ENCODE peak calls at places on chromosomes 16 and 17, in five cellular contexts. J is Peyer's patch, Q is A549, B is fibroblast of lung, D is thoracic aorta. O is an unnamed sample.
A peak's percentile ranks its signal among the peaks of the same experiment; 100 is the strongest.

GRCh38 chr16:78183886-78184553 is 84.6 kb downstream of the WWOX start:
- DNase-seq in J (no peak), Q (no peak), B (peak; percentile 26), D (no peak), O (peak; percentile 24)

GRCh38 chr17:78826836-78827509 is 13.6 kb downstream of the USP36 start:
- DNase-seq in J (no peak), Q (no peak), B (no peak), D (no peak), O (peak; percentile 44)

GRCh38 chr16:50593410-50594139 is 45.4 kb downstream of the NKD1 start:
- DNase-seq in J (no peak), Q (no peak), B (peak; percentile 36), D (no peak), O (peak; percentile 15)

GRCh38 chr17:76697702-76698465 is 12.9 kb downstream of the MXRA7 start:
- DNase-seq in J (no peak), Q (no peak), B (peak; percentile 72), D (no peak), O (no peak)

GRCh38 chr16:67241008-67241900 is 6.0 kb downstream of the FHOD1 start:
- DNase-seq in J (peak; percentile 64), Q (peak; percentile 74), B (peak; percentile 74), D (no peak), O (peak; percentile 28)

GRCh38 chr17:4499431-4500187 is 928 bp downstream of the SPNS2 start:
- DNase-seq in J (no peak), Q (peak; percentile 39), B (no peak), D (no peak), O (peak; percentile 44)

GRCh38 chr16:88337021-88337420 is 45.7 kb upstream of the ZNF469 start:
- DNase-seq in J (no peak), Q (no peak), B (no peak), D (no peak), O (no peak)

GRCh38 chr16:85687651-85688471 is 893 bp downstream of the GINS2 start:
- DNase-seq in J (no peak), Q (no peak), B (no peak), D (no peak), O (no peak)

GRCh38 chr16:85521737-85522042 is 91.4 kb upstream of the GSE1 start:
- DNase-seq in J (no peak), Q (no peak), B (no peak), D (no peak), O (no peak)

GRCh38 chr17:78753316-78754250 is 28.5 kb downstream of the CYTH1 start:
- DNase-seq in J (no peak), Q (no peak), B (no peak), D (no peak), O (no peak)

GRCh38 chr17:4733073-4733531 is 1.9 kb downstream of the MED11 start:
- DNase-seq in J (peak; percentile 49), Q (no peak), B (no peak), D (no peak), O (no peak)

GRCh38 chr17:80902197-80903019 is 89.2 kb upstream of the CHMP6 start:
- DNase-seq in J (no peak), Q (no peak), B (no peak), D (no peak), O (no peak)

GRCh38 chr17:40753804-40754203 is 1.3 kb downstream of the KRT25 start:
- DNase-seq in J (no peak), Q (no peak), B (no peak), D (no peak), O (no peak)

GRCh38 chr16:67868290-67868689 is 4.6 kb upstream of the EDC4 start:
- DNase-seq in J (no peak), Q (no peak), B (no peak), D (no peak), O (no peak)

GRCh38 chr16:68985855-68986254 is 119.6 kb upstream of the HAS3 start:
- DNase-seq in J (no peak), Q (peak; percentile 28), B (peak; percentile 78), D (no peak), O (no peak)

GRCh38 chr16:67399749-67400704 is 6.7 kb upstream of the TPPP3 start:
- DNase-seq in J (no peak), Q (no peak), B (no peak), D (no peak), O (no peak)

GRCh38 chr16:19384656-19385055 is 33.0 kb upstream of the TMC5 start:
- DNase-seq in J (peak; percentile 83), Q (peak; percentile 37), B (no peak), D (no peak), O (no peak)

GRCh38 chr17:61345825-61346628 is 53.6 kb upstream of the TBX2 start:
- DNase-seq in J (no peak), Q (no peak), B (no peak), D (no peak), O (no peak)

GRCh38 chr16:57600952-57601580 is 27.4 kb upstream of the ADGRG1 start:
- DNase-seq in J (no peak), Q (no peak), B (no peak), D (no peak), O (no peak)

GRCh38 chr16:3147046-3147756 is 12.4 kb downstream of the ZNF213 start:
- DNase-seq in J (no peak), Q (no peak), B (no peak), D (no peak), O (no peak)

GRCh38 chr17:78523939-78524655 is 53.1 kb downstream of the DNAH17 start:
- DNase-seq in J (no peak), Q (peak; percentile 69), B (no peak), D (no peak), O (no peak)

GRCh38 chr17:43674394-43674793 is 12.7 kb upstream of the MEOX1 start:
- DNase-seq in J (no peak), Q (no peak), B (no peak), D (no peak), O (no peak)

GRCh38 chr17:49576121-49576905 is 642 bp downstream of the NXPH3 start:
- DNase-seq in J (peak; percentile 52), Q (peak; percentile 33), B (peak; percentile 20), D (no peak), O (no peak)

GRCh38 chr17:74763565-74764387 is 12.4 kb downstream of the NAT9 start:
- DNase-seq in J (peak; percentile 91), Q (peak; percentile 70), B (no peak), D (no peak), O (peak; percentile 67)

GRCh38 chr17:17837380-17837821 is 615 bp upstream of the SREBF1 start:
- DNase-seq in J (no peak), Q (peak; percentile 93), B (peak; percentile 85), D (no peak), O (no peak)

GRCh38 chr16:56609463-56609921 is 1.1 kb downstream of the MT2A start:
- DNase-seq in J (peak; percentile 55), Q (peak; percentile 53), B (peak; percentile 94), D (no peak), O (no peak)

GRCh38 chr16:89365044-89365467 is 125.3 kb downstream of the ANKRD11 start:
- DNase-seq in J (no peak), Q (no peak), B (no peak), D (no peak), O (no peak)
- H3K27ac ChIP-seq in J (no peak overlapping the region), Q (no peak overlapping the region), B (peak overlapping the region; percentile 64), D (no peak overlapping the region), O (no peak overlapping the region)

GRCh38 chr16:13306153-13306552 is 404.8 kb downstream of the SHISA9 start:
- DNase-seq in J (no peak), Q (no peak), B (no peak), D (no peak), O (no peak)
- H3K27ac ChIP-seq in J (no peak overlapping the region), Q (no peak overlapping the region), B (no peak overlapping the region), D (no peak overlapping the region), O (no peak overlapping the region)

DNA sequence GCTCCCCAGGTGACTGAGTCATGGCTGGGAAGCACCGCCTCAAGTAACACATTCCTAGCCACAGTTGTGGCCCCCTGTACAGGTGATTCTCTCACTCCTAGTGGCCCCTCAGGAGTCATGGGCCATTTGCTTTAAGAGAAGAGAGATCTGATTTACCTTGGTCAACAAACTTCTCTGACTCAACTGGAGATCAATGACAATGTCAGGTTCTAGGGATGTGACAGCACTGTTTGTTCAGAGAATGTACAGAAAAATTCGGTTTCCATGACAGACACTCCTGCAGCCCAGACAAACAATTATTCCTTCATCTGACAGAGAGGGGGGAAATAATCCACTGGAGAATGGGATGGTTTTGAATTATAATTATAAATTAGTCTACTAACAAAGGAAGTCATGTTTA is 9.8 kb downstream of the ERN1 start:
- DNase-seq in J (no peak), Q (no peak), B (no peak), D (no peak), O (no peak)
- H3K27ac ChIP-seq in J (no peak overlapping the region), Q (no peak overlapping the region), B (no peak overlapping the region), D (no peak overlapping the region), O (no peak overlapping the region)

DNA sequence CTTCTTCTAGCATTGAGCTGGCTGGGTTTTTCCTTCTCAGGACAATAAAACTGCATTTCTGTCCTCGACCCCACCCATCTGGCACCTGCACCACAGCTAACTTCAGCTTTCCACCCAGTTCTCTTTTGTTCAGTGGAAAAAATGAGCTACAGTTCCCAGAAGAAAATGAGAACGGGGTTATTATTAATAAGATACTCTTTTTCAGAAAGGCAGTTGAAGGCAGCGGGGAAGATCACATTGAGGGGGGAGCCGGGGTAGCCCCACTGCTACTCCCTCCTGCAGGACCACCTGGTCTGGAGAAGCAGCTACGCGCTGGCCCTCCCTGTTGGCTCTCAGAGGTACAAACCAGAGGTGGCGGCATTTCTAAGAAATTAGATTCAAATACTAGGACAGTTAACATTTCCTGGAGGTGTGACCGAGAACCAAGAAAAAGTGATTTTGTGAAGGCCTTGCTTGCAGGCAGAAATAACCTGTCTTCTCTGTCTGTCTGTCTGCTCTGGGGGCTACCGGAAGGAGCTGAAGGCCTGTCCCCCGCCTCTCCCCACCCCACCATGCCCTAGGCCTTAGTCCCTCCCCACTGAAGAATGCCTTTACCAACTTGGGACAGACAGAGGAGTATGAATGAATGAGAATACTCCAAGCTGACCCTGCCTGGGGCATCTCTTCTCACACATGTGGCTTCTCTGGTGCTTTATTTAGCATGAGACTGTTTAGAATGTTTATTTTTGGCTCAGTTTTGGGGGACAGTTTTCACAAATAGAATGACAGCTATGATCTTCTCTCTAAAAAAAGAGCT is 123.8 kb downstream of the XYLT1 start:
- DNase-seq in J (no peak), Q (no peak), B (no peak), D (no peak), O (no peak)
- H3K27ac ChIP-seq in J (peak overlapping the region; percentile 29), Q (no peak overlapping the region), B (no peak overlapping the region), D (no peak overlapping the region), O (no peak overlapping the region)